ENCODE peak calls at places on chromosomes 5 and 9, in eight cellular contexts. A is skeletal muscle cell; V is head of caudate nucleus; C is left kidney; I is LoVo; M is mesendoderm; P is stimulated activated CD8-positive, alpha-beta memory T cell treated with anti-CD3 and anti-CD28 coated beads, Interleukin-2, amount 100 ng/mL, for 48 hours; Y is AG10803. X is an unnamed sample.
A peak's percentile ranks its signal among the peaks of the same experiment; 100 is the strongest.

GRCh38 chr9:123614503-123615258 is 258.7 kb downstream of the CRB2 start:
- DNase-seq in Y (no peak), V (no peak), M (peak; percentile 31), A (no peak), C (peak; percentile 77), I (no peak), P (no peak), X (no peak)

GRCh38 chr9:93577045-93577939 is 908 bp downstream of the PHF2 start:
- DNase-seq in V (no peak), M (peak; percentile 33), Y (peak; percentile 29), P (no peak), I (peak; percentile 41), C (peak; percentile 59), A (no peak), X (no peak)

GRCh38 chr5:56375011-56375410 is 141.9 kb upstream of the ANKRD55 start:
- DNase-seq in I (no peak), M (no peak), Y (no peak), P (no peak), A (no peak), V (no peak), C (no peak), X (no peak)

GRCh38 chr5:139091439-139092156 is 106.6 kb downstream of the SIL1 start:
- DNase-seq in C (peak; percentile 80), A (no peak), M (peak; percentile 30), I (no peak), P (no peak), V (no peak), Y (peak; percentile 27), X (no peak)

GRCh38 chr5:127210082-127210481 is 80.5 kb upstream of the MEGF10 start:
- DNase-seq in C (no peak), V (no peak), P (no peak), I (no peak), M (no peak), A (no peak), Y (no peak), X (no peak)

GRCh38 chr5:1665231-1665630 is 134.4 kb downstream of the MRPL36 start:
- DNase-seq in V (peak; percentile 24), P (no peak), C (no peak), I (no peak), Y (no peak), A (no peak), M (no peak), X (no peak)

GRCh38 chr9:98118640-98119601 is at the start of gene TRIM14:
- DNase-seq in M (peak; percentile 64), P (peak; percentile 61), V (no peak), I (peak; percentile 71), A (no peak), Y (peak; percentile 41), C (peak; percentile 90), X (no peak)

GRCh38 chr9:113640418-113640817 is 176.9 kb downstream of the RGS3 start:
- DNase-seq in Y (no peak), I (no peak), M (no peak), C (no peak), V (no peak), A (no peak), P (no peak), X (no peak)

GRCh38 chr9:36092509-36093215 is 43.9 kb upstream of the GLIPR2 start:
- DNase-seq in C (no peak), I (no peak), A (no peak), M (peak; percentile 36), P (peak; percentile 11), V (no peak), Y (no peak), X (peak; percentile 65)

GRCh38 chr9:122332643-122333042 is 38.2 kb upstream of the PTGS1 start:
- DNase-seq in P (no peak), V (no peak), C (no peak), I (no peak), M (no peak), A (no peak), Y (no peak), X (no peak)

GRCh38 chr9:136079916-136080246 is 15.2 kb downstream of the NACC2 start:
- DNase-seq in C (no peak), Y (no peak), M (no peak), V (no peak), P (no peak), I (no peak), A (no peak), X (no peak)

GRCh38 chr5:123610665-123611406 is 98.9 kb downstream of the CSNK1G3 start:
- DNase-seq in I (peak; percentile 61), P (no peak), C (peak; percentile 75), A (peak; percentile 29), V (no peak), Y (peak; percentile 70), M (peak; percentile 66), X (peak; percentile 17)

GRCh38 chr5:149487672-149488071 is 63.6 kb downstream of the CSNK1A1 start:
- DNase-seq in V (no peak), C (no peak), M (no peak), P (no peak), A (no peak), Y (no peak), I (no peak), X (no peak)

GRCh38 chr5:52674815-52675545 is 112.7 kb upstream of the ITGA1 start:
- DNase-seq in C (no peak), P (no peak), I (peak; percentile 29), V (no peak), Y (peak; percentile 71), A (peak; percentile 76), M (no peak), X (no peak)

GRCh38 chr5:138641547-138642298 is 66.5 kb upstream of the HSPA9 start:
- DNase-seq in C (peak; percentile 85), A (no peak), P (peak; percentile 73), V (peak; percentile 78), Y (peak; percentile 51), I (peak; percentile 40), M (peak; percentile 90), X (no peak)

GRCh38 chr9:37972346-37972745 is 68.4 kb upstream of the SLC25A51 start:
- DNase-seq in M (peak; percentile 64), Y (no peak), C (no peak), P (no peak), I (no peak), V (no peak), A (no peak), X (no peak)

GRCh38 chr5:13480834-13481233 is 463.7 kb downstream of the DNAH5 start:
- DNase-seq in V (no peak), Y (no peak), A (no peak), I (no peak), C (peak; percentile 44), M (no peak), P (no peak), X (no peak)

GRCh38 chr9:116661037-116661954 is 25.8 kb upstream of the TRIM32 start:
- DNase-seq in V (no peak), I (peak; percentile 63), A (peak; percentile 70), Y (peak; percentile 90), M (peak; percentile 86), C (peak; percentile 79), P (no peak), X (peak; percentile 24)

GRCh38 chr5:34499001-34499734 is 157.0 kb upstream of the RAI14 start:
- DNase-seq in C (no peak), M (no peak), V (no peak), I (peak; percentile 23), A (no peak), Y (peak; percentile 82), P (no peak), X (peak; percentile 81)

GRCh38 chr9:15416880-15417279 is 5.8 kb upstream of the SNAPC3 start:
- DNase-seq in V (no peak), P (peak; percentile 7), A (no peak), I (peak; percentile 45), C (peak; percentile 74), M (peak; percentile 81), Y (peak; percentile 25), X (no peak)

GRCh38 chr9:135077497-135078200 is 9.8 kb upstream of the OLFM1 start:
- DNase-seq in P (no peak), M (peak; percentile 80), V (peak; percentile 25), I (no peak), Y (peak; percentile 11), A (no peak), C (peak; percentile 89), X (no peak)

X was measured in GM12878.